ENCODE peak calls at places on chromosomes 4 and X, in ten cellular contexts. O is fibroblast of the aortic adventitia; I is fibroblast of pulmonary artery; F is right atrium auricular region; M is AG09309; T is uterus; N is AG04449; X is GM13976; Y is CD4-positive, alpha-beta T cell; B is spleen. S is an unnamed sample.
A peak's percentile ranks its signal among the peaks of the same experiment; 100 is the strongest.

GRCh38 chr4:53688186-53688790 is 97.0 kb upstream of the LNX1 start:
- DNase-seq in O (peak; percentile 99), I (peak; percentile 99), F (no peak), M (peak; percentile 98), T (no peak), N (peak; percentile 99), X (peak; percentile 15), Y (no peak), B (no peak), S (peak; percentile 97)

GRCh38 chrX:23134171-23134570 is 134.4 kb downstream of the DDX53 start:
- DNase-seq in O (no peak), I (no peak), F (no peak), M (no peak), T (no peak), N (no peak), X (no peak), Y (no peak), B (no peak), S (no peak)

GRCh38 chr4:186839122-186840037 is 115.7 kb upstream of the FAT1 start:
- DNase-seq in O (peak; percentile 86), I (peak; percentile 89), F (no peak), M (no peak), T (peak; percentile 51), N (no peak), X (peak; percentile 26), Y (no peak), B (no peak), S (peak; percentile 56)

GRCh38 chr4:108166038-108166437 is 2.7 kb downstream of the LEF1 start:
- DNase-seq in O (no peak), I (no peak), F (no peak), M (no peak), T (no peak), N (no peak), X (no peak), Y (no peak), B (no peak), S (no peak)

GRCh38 chrX:9942086-9942485 is 25.1 kb upstream of the CLDN34 start:
- DNase-seq in O (no peak), I (no peak), F (no peak), M (no peak), T (no peak), N (no peak), X (peak; percentile 71), Y (no peak), B (no peak), S (no peak)

GRCh38 chrX:118780915-118781314 is 42.7 kb upstream of the ZCCHC12 start:
- DNase-seq in O (peak; percentile 56), I (peak; percentile 75), F (no peak), M (no peak), T (no peak), N (no peak), X (no peak), Y (no peak), B (no peak), S (no peak)

GRCh38 chr4:80072607-80073361 is at the start of gene ANTXR2:
- DNase-seq in O (peak; percentile 98), I (peak; percentile 97), F (peak; percentile 92), M (peak; percentile 93), T (peak; percentile 91), N (peak; percentile 81), X (peak; percentile 71), Y (peak; percentile 57), B (peak; percentile 95), S (peak; percentile 86)

GRCh38 chrX:46444011-46444410 is 101.2 kb downstream of the ZNF674 start:
- DNase-seq in O (peak; percentile 60), I (peak; percentile 71), F (no peak), M (peak; percentile 73), T (no peak), N (peak; percentile 57), X (no peak), Y (no peak), B (no peak), S (peak; percentile 55)

GRCh38 chr4:83855044-83855443 is 319.1 kb downstream of the GPAT3 start:
- DNase-seq in O (peak; percentile 96), I (peak; percentile 96), F (no peak), M (peak; percentile 71), T (no peak), N (peak; percentile 90), X (no peak), Y (no peak), B (no peak), S (peak; percentile 83)

GRCh38 chr4:187006189-187006618 is 282.5 kb upstream of the FAT1 start:
- DNase-seq in O (no peak), I (peak; percentile 76), F (no peak), M (peak; percentile 46), T (no peak), N (peak; percentile 36), X (no peak), Y (no peak), B (no peak), S (no peak)

GRCh38 chr4:1366371-1367229 is 19.6 kb downstream of the UVSSA start:
- DNase-seq in O (no peak), I (no peak), F (no peak), M (no peak), T (no peak), N (no peak), X (no peak), Y (no peak), B (peak; percentile 66), S (no peak)

GRCh38 chrX:68234171-68234910 is 199.0 kb downstream of the OPHN1 start:
- DNase-seq in O (no peak), I (no peak), F (no peak), M (no peak), T (no peak), N (no peak), X (no peak), Y (no peak), B (no peak), S (no peak)

GRCh38 chrX:48466696-48467095 is 3.4 kb downstream of the SLC38A5 start:
- DNase-seq in O (no peak), I (no peak), F (no peak), M (no peak), T (no peak), N (no peak), X (no peak), Y (no peak), B (peak; percentile 52), S (no peak)
- TF ChIP-seq CTCF in O (peak; percentile 18), I (peak; percentile 8), F (no peak), M (peak; percentile 23), T (no peak), N (no peak), X (no peak), Y (no peak), B (no peak), S (no peak)

GRCh38 chr4:126992910-126993309 is 639.8 kb upstream of the INTU start:
- DNase-seq in O (no peak), I (no peak), F (no peak), M (no peak), T (no peak), N (no peak), X (no peak), Y (no peak), B (no peak), S (no peak)
- TF ChIP-seq CTCF in O (no peak), I (no peak), F (no peak), M (no peak), T (no peak), N (no peak), X (no peak), Y (no peak), B (no peak), S (no peak)

GRCh38 chr4:82145850-82146249 is 227.9 kb downstream of the HNRNPD start:
- DNase-seq in O (no peak), I (no peak), F (no peak), M (no peak), T (no peak), N (no peak), X (no peak), Y (no peak), B (no peak), S (no peak)
- TF ChIP-seq CTCF in O (no peak), I (no peak), F (no peak), M (no peak), T (no peak), N (no peak), X (no peak), Y (no peak), B (no peak), S (no peak)

GRCh38 chrX:153853180-153853901 is 23.0 kb upstream of the PDZD4 start:
- DNase-seq in O (no peak), I (no peak), F (no peak), M (no peak), T (no peak), N (no peak), X (no peak), Y (no peak), B (peak; percentile 6), S (no peak)

GRCh38 chrX:153853902-153854267 is 23.5 kb upstream of the PDZD4 start:
- DNase-seq in O (no peak), I (no peak), F (no peak), M (no peak), T (no peak), N (no peak), X (no peak), Y (no peak), B (peak; percentile 11), S (no peak)

GRCh38 chrX:153851981-153852380 is 21.6 kb upstream of the PDZD4 start:
- DNase-seq in O (no peak), I (no peak), F (no peak), M (no peak), T (no peak), N (no peak), X (no peak), Y (no peak), B (no peak), S (no peak)

GRCh38 chrX:153857348-153857903 is 27.1 kb upstream of the PDZD4 start:
- DNase-seq in O (no peak), I (no peak), F (no peak), M (no peak), T (no peak), N (no peak), X (no peak), Y (no peak), B (peak; percentile 37), S (no peak)

GRCh38 chrX:153854702-153855101 is 24.4 kb upstream of the PDZD4 start:
- DNase-seq in O (no peak), I (no peak), F (no peak), M (no peak), T (no peak), N (no peak), X (no peak), Y (no peak), B (peak; percentile 32), S (no peak)
- TF ChIP-seq CTCF in O (no peak), I (no peak), F (no peak), M (no peak), T (no peak), N (no peak), X (no peak), Y (no peak), B (no peak), S (peak; percentile 5)

GRCh38 chrX:120029354-120029753 is 48.1 kb downstream of the RHOXF2B start:
- DNase-seq in O (no peak), I (no peak), F (no peak), M (no peak), T (no peak), N (no peak), X (no peak), Y (no peak), B (no peak), S (no peak)
- TF ChIP-seq CTCF in O (no peak), I (no peak), F (no peak), M (no peak), T (no peak), N (no peak), X (no peak), Y (no peak), B (no peak), S (no peak)